ENCODE peak calls at places on chromosomes 5 and 9, in five cellular contexts. One of them, this sample, is unnamed.

GRCh38 chr9:93129691-93130500 is 4.2 kb downstream of the NINJ1 start:
- DNase-seq in glutamatergic neuron: no peak
- DNase-seq in GM12878: no peak
- DNase-seq in fibroblast of mammary gland: no peak
- DNase-seq in IMR-90: no peak
- DNase-seq in this sample: no peak

GRCh38 chr5:84181093-84181492 is 203.6 kb downstream of the EDIL3 start:
- DNase-seq in glutamatergic neuron: no peak
- DNase-seq in GM12878: no peak
- DNase-seq in fibroblast of mammary gland: no peak
- DNase-seq in IMR-90: peak; percentile 4
- DNase-seq in this sample: no peak

GRCh38 chr5:109614316-109614715 is 75.4 kb upstream of the MAN2A1 start:
- DNase-seq in glutamatergic neuron: no peak
- DNase-seq in GM12878: no peak
- DNase-seq in fibroblast of mammary gland: no peak
- DNase-seq in IMR-90: no peak
- DNase-seq in this sample: no peak

GRCh38 chr9:38232895-38233294 is 159.6 kb upstream of the ALDH1B1 start:
- DNase-seq in glutamatergic neuron: no peak
- DNase-seq in GM12878: no peak
- DNase-seq in fibroblast of mammary gland: no peak
- DNase-seq in IMR-90: no peak
- DNase-seq in this sample: no peak

GRCh38 chr5:5315068-5315835 is 107.2 kb upstream of the ICE1 start:
- DNase-seq in glutamatergic neuron: no peak
- DNase-seq in GM12878: no peak
- DNase-seq in fibroblast of mammary gland: no peak
- DNase-seq in IMR-90: no peak
- DNase-seq in this sample: no peak

GRCh38 chr5:139696894-139697658 is 48.9 kb downstream of the CXXC5 start:
- DNase-seq in glutamatergic neuron: no peak
- DNase-seq in GM12878: no peak
- DNase-seq in fibroblast of mammary gland: peak; percentile 81
- DNase-seq in IMR-90: peak; percentile 91
- DNase-seq in this sample: peak; percentile 41

GRCh38 chr9:109277451-109277850 is 43.4 kb downstream of the EPB41L4B start:
- DNase-seq in glutamatergic neuron: no peak
- DNase-seq in GM12878: no peak
- DNase-seq in fibroblast of mammary gland: no peak
- DNase-seq in IMR-90: no peak
- DNase-seq in this sample: no peak

GRCh38 chr5:157350939-157351338 is 85.0 kb downstream of the CYFIP2 start:
- DNase-seq in glutamatergic neuron: no peak
- DNase-seq in GM12878: peak; percentile 16
- DNase-seq in fibroblast of mammary gland: no peak
- DNase-seq in IMR-90: peak; percentile 25
- DNase-seq in this sample: no peak

GRCh38 chr9:134678206-134678605 is 36.6 kb downstream of the COL5A1 start:
- DNase-seq in glutamatergic neuron: no peak
- DNase-seq in GM12878: no peak
- DNase-seq in fibroblast of mammary gland: no peak
- DNase-seq in IMR-90: no peak
- DNase-seq in this sample: no peak

GRCh38 chr9:127519301-127520166 is 68.2 kb downstream of the LRSAM1 start:
- DNase-seq in glutamatergic neuron: no peak
- DNase-seq in GM12878: peak; percentile 19
- DNase-seq in fibroblast of mammary gland: peak; percentile 97
- DNase-seq in IMR-90: peak; percentile 98
- DNase-seq in this sample: no peak

GRCh38 chr5:147225938-147226337 is 8.9 kb upstream of the STK32A start:
- DNase-seq in glutamatergic neuron: no peak
- DNase-seq in GM12878: no peak
- DNase-seq in fibroblast of mammary gland: no peak
- DNase-seq in IMR-90: no peak
- DNase-seq in this sample: no peak

GRCh38 chr5:138912093-138912492 is 37.0 kb upstream of the LRRTM2 start:
- DNase-seq in glutamatergic neuron: no peak
- DNase-seq in GM12878: no peak
- DNase-seq in fibroblast of mammary gland: no peak
- DNase-seq in IMR-90: no peak
- DNase-seq in this sample: no peak

GRCh38 chr9:72382405-72382804 is 17.4 kb upstream of the ZFAND5 start:
- DNase-seq in glutamatergic neuron: no peak
- DNase-seq in GM12878: no peak
- DNase-seq in fibroblast of mammary gland: peak; percentile 59
- DNase-seq in IMR-90: peak; percentile 65
- DNase-seq in this sample: no peak

GRCh38 chr9:129520981-129521380 is 99.9 kb downstream of the C9orf50 start:
- DNase-seq in glutamatergic neuron: no peak
- DNase-seq in GM12878: no peak
- DNase-seq in fibroblast of mammary gland: no peak
- DNase-seq in IMR-90: no peak
- DNase-seq in this sample: no peak

GRCh38 chr5:172683696-172684464 is 42.8 kb downstream of the NEURL1B start:
- DNase-seq in glutamatergic neuron: no peak
- DNase-seq in GM12878: no peak
- DNase-seq in fibroblast of mammary gland: no peak
- DNase-seq in IMR-90: no peak
- DNase-seq in this sample: peak; percentile 20

GRCh38 chr9:105694848-105695581 is 674 bp downstream of the TMEM38B start:
- DNase-seq in glutamatergic neuron: peak; percentile 55
- DNase-seq in GM12878: peak; percentile 30
- DNase-seq in fibroblast of mammary gland: peak; percentile 54
- DNase-seq in IMR-90: peak; percentile 37
- DNase-seq in this sample: peak; percentile 51

GRCh38 chr5:174596429-174596828 is 128.0 kb upstream of the MSX2 start:
- DNase-seq in glutamatergic neuron: no peak
- DNase-seq in GM12878: no peak
- DNase-seq in fibroblast of mammary gland: no peak
- DNase-seq in IMR-90: peak; percentile 58
- DNase-seq in this sample: no peak

GRCh38 chr9:133417541-133418461 is at the start of gene REXO4:
- DNase-seq in glutamatergic neuron: peak; percentile 93
- DNase-seq in GM12878: peak; percentile 73
- DNase-seq in fibroblast of mammary gland: peak; percentile 90
- DNase-seq in IMR-90: peak; percentile 85
- DNase-seq in this sample: peak; percentile 82

GRCh38 chr5:139698461-139699146 is 50.5 kb downstream of the CXXC5 start:
- DNase-seq in glutamatergic neuron: peak; percentile 81
- DNase-seq in GM12878: no peak
- DNase-seq in fibroblast of mammary gland: peak; percentile 70
- DNase-seq in IMR-90: peak; percentile 74
- DNase-seq in this sample: peak; percentile 71

GRCh38 chr9:93255994-93256877 is 72.3 kb downstream of the WNK2 start:
- DNase-seq in glutamatergic neuron: peak; percentile 15
- DNase-seq in GM12878: no peak
- DNase-seq in fibroblast of mammary gland: no peak
- DNase-seq in IMR-90: no peak
- DNase-seq in this sample: no peak

GRCh38 chr5:64161420-64161819 is 4.2 kb upstream of the RNF180 start:
- DNase-seq in glutamatergic neuron: no peak
- DNase-seq in GM12878: no peak
- DNase-seq in fibroblast of mammary gland: no peak
- DNase-seq in IMR-90: no peak
- DNase-seq in this sample: no peak

GRCh38 chr9:122127396-122127798 is 32.2 kb downstream of the NDUFA8 start:
- DNase-seq in glutamatergic neuron: no peak
- DNase-seq in GM12878: no peak
- DNase-seq in fibroblast of mammary gland: no peak
- DNase-seq in IMR-90: no peak
- DNase-seq in this sample: no peak

GRCh38 chr9:116800885-116801284 is 113.8 kb downstream of the TRIM32 start:
- DNase-seq in glutamatergic neuron: peak; percentile 58
- DNase-seq in GM12878: no peak
- DNase-seq in fibroblast of mammary gland: no peak
- DNase-seq in IMR-90: no peak
- DNase-seq in this sample: no peak

GRCh38 chr5:139651863-139652787 is 4.0 kb downstream of the CXXC5 start:
- DNase-seq in glutamatergic neuron: peak; percentile 58
- DNase-seq in GM12878: peak; percentile 85
- DNase-seq in fibroblast of mammary gland: peak; percentile 96
- DNase-seq in IMR-90: peak; percentile 94
- DNase-seq in this sample: peak; percentile 42

GRCh38 chr5:146805099-146805498 is 73.5 kb downstream of the PPP2R2B start:
- DNase-seq in glutamatergic neuron: no peak
- DNase-seq in GM12878: no peak
- DNase-seq in fibroblast of mammary gland: peak; percentile 58
- DNase-seq in IMR-90: no peak
- DNase-seq in this sample: no peak

GRCh38 chr9:26310294-26310693 is 582.3 kb downstream of the CAAP1 start:
- DNase-seq in glutamatergic neuron: no peak
- DNase-seq in GM12878: no peak
- DNase-seq in fibroblast of mammary gland: peak; percentile 74
- DNase-seq in IMR-90: peak; percentile 86
- DNase-seq in this sample: no peak

GRCh38 chr5:173204185-173204979 is 30.6 kb downstream of the NKX2-5 start:
- DNase-seq in glutamatergic neuron: no peak
- DNase-seq in GM12878: no peak
- DNase-seq in fibroblast of mammary gland: peak; percentile 48
- DNase-seq in IMR-90: peak; percentile 33
- DNase-seq in this sample: no peak

GRCh38 chr9:128771094-128771721 is 519 bp downstream of the ZER1 start:
- DNase-seq in glutamatergic neuron: peak; percentile 36
- DNase-seq in GM12878: no peak
- DNase-seq in fibroblast of mammary gland: peak; percentile 16
- DNase-seq in IMR-90: peak; percentile 12
- DNase-seq in this sample: peak; percentile 54

GRCh38 chr9:4048441-4048840 is 251.4 kb downstream of the GLIS3 start:
- DNase-seq in glutamatergic neuron: no peak
- DNase-seq in GM12878: no peak
- DNase-seq in fibroblast of mammary gland: peak; percentile 55
- DNase-seq in IMR-90: peak; percentile 64
- DNase-seq in this sample: no peak

GRCh38 chr5:167644619-167645018 is 646.8 kb upstream of the WWC1 start:
- DNase-seq in glutamatergic neuron: no peak
- DNase-seq in GM12878: no peak
- DNase-seq in fibroblast of mammary gland: peak; percentile 78
- DNase-seq in IMR-90: no peak
- DNase-seq in this sample: no peak

GRCh38 chr5:39215857-39216256 is 3.5 kb downstream of the FYB1 start:
- DNase-seq in glutamatergic neuron: no peak
- DNase-seq in GM12878: no peak
- DNase-seq in fibroblast of mammary gland: no peak
- DNase-seq in IMR-90: no peak
- DNase-seq in this sample: no peak
- TF ChIP-seq CTCF in glutamatergic neuron: no peak
- TF ChIP-seq CTCF in GM12878: no peak
- TF ChIP-seq CTCF in fibroblast of mammary gland: no peak
- TF ChIP-seq CTCF in IMR-90: no peak
- TF ChIP-seq CTCF in this sample: no peak

GRCh38 chr9:88816141-88816540 is 175.1 kb upstream of the S1PR3 start:
- DNase-seq in glutamatergic neuron: no peak
- DNase-seq in GM12878: no peak
- DNase-seq in fibroblast of mammary gland: peak; percentile 74
- DNase-seq in IMR-90: peak; percentile 72
- DNase-seq in this sample: no peak
- TF ChIP-seq CTCF in glutamatergic neuron: no peak
- TF ChIP-seq CTCF in GM12878: no peak
- TF ChIP-seq CTCF in fibroblast of mammary gland: no peak
- TF ChIP-seq CTCF in IMR-90: no peak
- TF ChIP-seq CTCF in this sample: no peak

DNA sequence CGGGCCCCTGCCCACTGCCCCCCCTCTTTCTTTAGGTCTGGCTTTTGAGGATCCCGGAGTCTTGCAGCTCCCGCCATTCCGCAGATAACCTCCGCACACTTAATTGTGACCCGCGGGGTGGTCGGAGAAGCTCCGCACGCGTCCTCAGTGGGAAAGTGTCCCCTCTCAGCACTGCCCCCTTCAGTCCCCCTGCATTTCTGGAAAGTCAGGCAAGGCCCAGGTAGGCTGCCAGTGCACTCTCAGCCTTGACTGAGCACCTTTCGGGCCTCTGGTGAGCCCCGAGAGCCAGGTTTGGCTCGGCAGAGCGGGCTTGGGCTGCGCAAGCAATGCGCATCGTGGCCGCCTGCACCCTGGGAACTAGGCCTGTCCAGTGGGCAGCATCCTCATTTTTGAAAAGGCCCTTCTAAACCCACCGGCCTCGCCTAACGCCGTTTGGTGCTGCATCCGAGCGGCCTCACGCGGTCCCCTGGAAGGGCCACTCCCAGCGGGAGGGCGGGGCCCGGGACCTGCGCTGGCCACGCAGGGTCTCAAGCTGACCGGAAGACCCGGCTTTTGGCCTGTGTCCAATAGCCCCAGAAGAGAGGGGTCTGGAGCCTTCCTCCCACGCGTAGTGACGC is 6.7 kb upstream of the DMRT3 start:
- DNase-seq in glutamatergic neuron: peak; percentile 35
- DNase-seq in GM12878: no peak
- DNase-seq in fibroblast of mammary gland: no peak
- DNase-seq in IMR-90: no peak
- DNase-seq in this sample: no peak
- TF ChIP-seq CTCF in glutamatergic neuron: peak; percentile 12
- TF ChIP-seq CTCF in GM12878: no peak
- TF ChIP-seq CTCF in fibroblast of mammary gland: no peak
- TF ChIP-seq CTCF in IMR-90: no peak
- TF ChIP-seq CTCF in this sample: no peak

DNA sequence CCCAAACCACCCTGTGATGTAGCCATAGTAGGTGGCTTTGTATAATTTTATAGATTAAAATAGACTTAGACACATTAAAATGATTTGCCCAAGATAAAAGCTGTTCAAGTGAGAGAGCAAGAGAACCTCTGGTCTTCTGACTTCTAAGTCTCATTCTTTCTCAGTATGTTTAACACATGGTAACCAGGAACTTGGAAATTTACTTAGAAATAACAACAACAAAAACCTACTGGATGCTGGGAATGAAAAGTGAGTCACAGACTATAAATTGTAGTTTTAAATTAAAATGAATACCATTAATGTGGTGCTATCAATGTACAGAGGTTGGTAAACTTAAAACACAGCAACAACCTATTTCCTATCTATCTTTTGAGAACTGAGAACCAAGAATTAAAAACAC is 30.4 kb downstream of the HMGCR start:
- DNase-seq in glutamatergic neuron: no peak
- DNase-seq in GM12878: no peak
- DNase-seq in fibroblast of mammary gland: peak; percentile 65
- DNase-seq in IMR-90: peak; percentile 67
- DNase-seq in this sample: no peak
- TF ChIP-seq CTCF in glutamatergic neuron: no peak
- TF ChIP-seq CTCF in GM12878: no peak
- TF ChIP-seq CTCF in fibroblast of mammary gland: no peak
- TF ChIP-seq CTCF in IMR-90: no peak
- TF ChIP-seq CTCF in this sample: no peak

This sample was measured in endothelial cell.